ENCODE peak calls at places on chromosome 19, in ten cellular contexts. I is psoas muscle; F is heart right ventricle; C is cardiac fibroblast; B is AG09309; W is effector memory CD4-positive, alpha-beta T cell; P is tibial nerve; N is lower leg skin; S is A673; V is left lung. K is an unnamed sample.

GRCh38 chr19:14337510-14337909 is 43.7 kb upstream of the ADGRE5 start:
- DNase-seq in V (no peak), I (no peak), B (no peak), P (no peak), W (peak; percentile 21), F (no peak), C (no peak), N (no peak), S (peak; percentile 72), K (no peak)

GRCh38 chr19:39057615-39058014 is 25.3 kb upstream of the FBXO27 start:
- DNase-seq in S (no peak), F (no peak), V (no peak), C (no peak), B (no peak), W (no peak), P (no peak), N (no peak), I (no peak), K (no peak)

GRCh38 chr19:31110331-31110730 is 238.9 kb downstream of the TSHZ3 start:
- DNase-seq in C (peak; percentile 65), S (no peak), B (peak; percentile 27), P (no peak), W (no peak), N (no peak), I (no peak), F (no peak), V (no peak), K (no peak)

GRCh38 chr19:5394907-5395505 is 54.4 kb upstream of the PTPRS start:
- DNase-seq in V (no peak), W (no peak), C (no peak), F (no peak), B (no peak), N (no peak), S (no peak), P (no peak), I (no peak), K (no peak)

GRCh38 chr19:16118489-16119033 is 6.9 kb downstream of the RAB8A start:
- DNase-seq in B (no peak), V (no peak), F (peak; percentile 18), I (peak; percentile 52), N (peak; percentile 87), C (no peak), W (no peak), S (no peak), P (no peak), K (no peak)

GRCh38 chr19:40539070-40539469 is 37.6 kb upstream of the SHKBP1 start:
- DNase-seq in B (no peak), F (no peak), W (no peak), V (no peak), C (no peak), I (no peak), P (no peak), N (no peak), S (no peak), K (no peak)

GRCh38 chr19:28577199-28577598 is 635.8 kb downstream of the UQCRFS1 start:
- DNase-seq in P (no peak), F (no peak), C (no peak), S (no peak), I (no peak), W (no peak), N (peak; percentile 31), B (no peak), V (no peak), K (no peak)

GRCh38 chr19:658916-659839 is 3.8 kb downstream of the RNF126 start:
- DNase-seq in S (no peak), C (peak; percentile 42), N (no peak), P (no peak), B (no peak), F (no peak), I (peak; percentile 77), V (no peak), W (peak; percentile 75), K (peak; percentile 65)

GRCh38 chr19:48351341-48351752 is 12.4 kb downstream of the TMEM143 start:
- DNase-seq in S (peak; percentile 76), C (peak; percentile 66), W (peak; percentile 53), F (peak; percentile 56), B (no peak), P (peak; percentile 57), V (peak; percentile 95), I (peak; percentile 84), N (peak; percentile 93), K (peak; percentile 67)

GRCh38 chr19:14450876-14451275 is 17.8 kb downstream of the PKN1 start:
- DNase-seq in C (no peak), I (no peak), S (no peak), F (no peak), B (no peak), W (no peak), V (no peak), P (no peak), N (no peak), K (no peak)

GRCh38 chr19:12137541-12137940 is 2.6 kb downstream of the ZNF20 start:
- DNase-seq in F (no peak), I (no peak), C (no peak), V (no peak), B (no peak), P (no peak), S (peak; percentile 25), N (peak; percentile 67), W (no peak), K (no peak)

GRCh38 chr19:10139952-10140351 is 20.3 kb upstream of the EIF3G start:
- DNase-seq in C (no peak), N (no peak), S (no peak), P (no peak), W (no peak), F (no peak), I (no peak), B (no peak), V (no peak), K (no peak)

GRCh38 chr19:19258589-19259338 is 14.3 kb downstream of the TM6SF2 start:
- DNase-seq in N (no peak), W (no peak), B (no peak), S (no peak), F (no peak), I (no peak), C (no peak), P (no peak), V (no peak), K (no peak)

GRCh38 chr19:51727349-51727880 is 3.6 kb upstream of the HAS1 start:
- DNase-seq in S (no peak), I (no peak), C (peak; percentile 63), B (no peak), V (no peak), F (no peak), P (no peak), W (no peak), N (no peak), K (no peak)

GRCh38 chr19:27796540-27796939 is 1416.4 kb downstream of the UQCRFS1 start:
- DNase-seq in F (no peak), C (no peak), S (no peak), V (no peak), W (no peak), P (no peak), I (no peak), N (no peak), B (no peak), K (no peak)

GRCh38 chr19:16295071-16295470 is 29.6 kb upstream of the KLF2 start:
- DNase-seq in W (no peak), B (no peak), P (no peak), S (no peak), F (no peak), N (no peak), V (no peak), C (peak; percentile 35), I (no peak), K (no peak)

GRCh38 chr19:12687496-12688196 is at the start of gene GNG14:
- DNase-seq in B (no peak), N (no peak), I (no peak), P (no peak), W (no peak), V (no peak), C (no peak), F (no peak), S (no peak), K (no peak)

GRCh38 chr19:3118232-3119070 is 17.4 kb upstream of the GNA15 start:
- DNase-seq in I (peak; percentile 39), S (no peak), V (peak; percentile 59), B (no peak), W (no peak), C (no peak), F (no peak), P (no peak), N (no peak), K (no peak)

GRCh38 chr19:37931941-37932655 is 25.1 kb downstream of the SIPA1L3 start:
- DNase-seq in B (peak; percentile 8), W (no peak), N (peak; percentile 92), C (peak; percentile 50), F (peak; percentile 8), I (peak; percentile 58), P (no peak), V (peak; percentile 96), S (no peak), K (peak; percentile 32)

GRCh38 chr19:4375620-4376228 is 24.6 kb downstream of the SH3GL1 start:
- DNase-seq in P (no peak), I (no peak), B (peak; percentile 49), C (peak; percentile 85), V (no peak), W (no peak), N (peak; percentile 89), S (peak; percentile 95), F (no peak), K (no peak)
- H3K4me3 ChIP-seq in P (no peak overlapping the region), I (peak overlapping the region; percentile 22), B (no peak overlapping the region), C (no peak overlapping the region), V (no peak overlapping the region), W (no peak overlapping the region), N (no peak overlapping the region), S (peak overlapping the region; percentile 2), F (no peak overlapping the region), K (no peak overlapping the region)

DNA sequence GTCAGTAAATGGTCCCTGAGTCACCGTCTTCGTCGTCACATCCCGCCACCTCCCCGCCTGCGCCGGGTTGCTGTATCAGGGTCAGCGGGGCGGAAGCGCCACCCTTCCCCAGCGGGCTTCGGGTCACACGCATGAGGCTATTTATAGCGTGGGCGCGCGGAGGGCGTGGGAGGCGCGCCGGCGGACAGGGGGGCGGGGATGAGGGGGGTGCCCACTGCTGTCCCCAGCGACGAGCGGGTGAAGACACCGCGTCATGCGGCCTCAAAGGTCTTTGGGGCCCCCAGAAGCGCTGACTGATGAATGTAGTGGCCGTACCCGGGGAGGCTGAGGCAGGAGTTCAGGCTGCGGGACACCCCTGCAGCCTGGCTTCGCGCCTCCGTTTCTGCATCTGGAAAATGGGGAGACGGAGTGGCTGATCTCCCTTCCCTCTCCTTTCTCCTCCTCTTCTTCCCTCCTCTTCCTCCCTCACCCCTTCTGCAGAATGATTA is 7.9 kb downstream of the UNC13A start:
- DNase-seq in N (peak; percentile 92), C (peak; percentile 69), F (peak; percentile 88), V (peak; percentile 85), W (no peak), I (peak; percentile 86), B (peak; percentile 28), P (peak; percentile 45), S (peak; percentile 26), K (peak; percentile 82)
- H3K4me3 ChIP-seq in N (no peak overlapping the region), C (peak overlapping the region; percentile 11), F (peak overlapping the region; percentile 52), V (no peak overlapping the region), W (no peak overlapping the region), I (peak overlapping the region; percentile 53), B (peak overlapping the region; percentile 31), P (no peak overlapping the region), S (peak overlapping the region; percentile 10), K (peak overlapping the region; percentile 60)

GRCh38 chr19:49855676-49856573 is 5.0 kb downstream of the PTOV1 start:
- DNase-seq in C (no peak), P (no peak), N (peak; percentile 80), S (no peak), I (no peak), F (no peak), W (no peak), B (no peak), V (peak; percentile 65), K (no peak)
- H3K4me3 ChIP-seq in C (no peak overlapping the region), P (no peak overlapping the region), N (no peak overlapping the region), S (no peak overlapping the region), I (no peak overlapping the region), F (no peak overlapping the region), W (no peak overlapping the region), B (no peak overlapping the region), V (no peak overlapping the region), K (no peak overlapping the region)

GRCh38 chr19:45643024-45643926 is 4.1 kb upstream of the EML2 start:
- DNase-seq in S (peak; percentile 92), N (peak; percentile 97), F (peak; percentile 84), W (peak; percentile 68), V (peak; percentile 96), P (peak; percentile 91), C (peak; percentile 87), B (no peak), I (peak; percentile 91), K (peak; percentile 85)
- H3K4me3 ChIP-seq in S (peak overlapping the region; percentile 9), N (no peak overlapping the region), F (peak overlapping the region; percentile 54), W (no peak overlapping the region), V (no peak overlapping the region), P (no peak overlapping the region), C (peak overlapping the region; percentile 19), B (no peak overlapping the region), I (no peak overlapping the region), K (peak overlapping the region; percentile 67)

K was measured in left ventricle myocardium inferior.